ENCODE peak calls at places on chromosomes 16 and 17, in seven cellular contexts. One of them, this sample, is unnamed.

GRCh38 chr16:24980077-24980793 is 34.9 kb downstream of the ARHGAP17 start:
- DNase-seq in hepatocyte: no peak
- DNase-seq in GM23338: no peak
- DNase-seq in HCT116: no peak
- DNase-seq in PC-3: peak
- DNase-seq in OCI-LY7: peak
- DNase-seq in neural progenitor cell: no peak
- DNase-seq in this sample: peak

GRCh38 chr17:34195987-34196386 is 59.1 kb upstream of the CCL2 start:
- DNase-seq in neural progenitor cell: no peak
- DNase-seq in OCI-LY7: no peak
- DNase-seq in PC-3: no peak
- DNase-seq in HCT116: no peak
- DNase-seq in GM23338: no peak
- DNase-seq in hepatocyte: no peak
- DNase-seq in this sample: no peak

GRCh38 chr16:81190667-81191066 is 47.8 kb upstream of the BCO1 start:
- DNase-seq in PC-3: peak
- DNase-seq in OCI-LY7: no peak
- DNase-seq in neural progenitor cell: no peak
- DNase-seq in GM23338: no peak
- DNase-seq in HCT116: no peak
- DNase-seq in hepatocyte: no peak
- DNase-seq in this sample: peak

GRCh38 chr16:80250376-80250775 is 290.4 kb upstream of the DYNLRB2 start:
- DNase-seq in PC-3: no peak
- DNase-seq in neural progenitor cell: no peak
- DNase-seq in OCI-LY7: no peak
- DNase-seq in HCT116: no peak
- DNase-seq in hepatocyte: no peak
- DNase-seq in GM23338: no peak
- DNase-seq in this sample: peak

GRCh38 chr17:83192161-83192788 is 112.9 kb downstream of the METRNL start:
- DNase-seq in PC-3: no peak
- DNase-seq in neural progenitor cell: no peak
- DNase-seq in HCT116: no peak
- DNase-seq in OCI-LY7: no peak
- DNase-seq in GM23338: no peak
- DNase-seq in hepatocyte: no peak
- DNase-seq in this sample: peak

GRCh38 chr16:86457621-86458456 is 52.5 kb upstream of the FOXF1 start:
- DNase-seq in neural progenitor cell: no peak
- DNase-seq in GM23338: no peak
- DNase-seq in PC-3: no peak
- DNase-seq in hepatocyte: peak
- DNase-seq in OCI-LY7: no peak
- DNase-seq in HCT116: no peak
- DNase-seq in this sample: peak

GRCh38 chr16:47258874-47259461 is 115.2 kb upstream of the NETO2 start:
- DNase-seq in PC-3: peak
- DNase-seq in GM23338: peak
- DNase-seq in neural progenitor cell: peak
- DNase-seq in OCI-LY7: peak
- DNase-seq in hepatocyte: no peak
- DNase-seq in HCT116: peak
- DNase-seq in this sample: peak

GRCh38 chr17:78473951-78474630 is 95.6 kb downstream of the PGS1 start:
- DNase-seq in HCT116: no peak
- DNase-seq in neural progenitor cell: no peak
- DNase-seq in OCI-LY7: no peak
- DNase-seq in GM23338: no peak
- DNase-seq in hepatocyte: no peak
- DNase-seq in PC-3: no peak
- DNase-seq in this sample: peak

GRCh38 chr17:40980594-40980993 is 3.5 kb downstream of the KRT40 start:
- DNase-seq in hepatocyte: peak
- DNase-seq in GM23338: no peak
- DNase-seq in PC-3: no peak
- DNase-seq in neural progenitor cell: no peak
- DNase-seq in OCI-LY7: no peak
- DNase-seq in HCT116: no peak
- DNase-seq in this sample: no peak

GRCh38 chr17:76585649-76586593 is at the start of gene ST6GALNAC2:
- DNase-seq in neural progenitor cell: peak
- DNase-seq in hepatocyte: peak
- DNase-seq in HCT116: peak
- DNase-seq in GM23338: peak
- DNase-seq in OCI-LY7: no peak
- DNase-seq in PC-3: peak
- DNase-seq in this sample: peak

GRCh38 chr16:20318437-20318836 is 8.9 kb downstream of the GP2 start:
- DNase-seq in PC-3: no peak
- DNase-seq in HCT116: no peak
- DNase-seq in hepatocyte: no peak
- DNase-seq in GM23338: no peak
- DNase-seq in neural progenitor cell: no peak
- DNase-seq in OCI-LY7: no peak
- DNase-seq in this sample: no peak

GRCh38 chr17:13429201-13429600 is 172.5 kb downstream of the HS3ST3A1 start:
- DNase-seq in neural progenitor cell: no peak
- DNase-seq in hepatocyte: peak
- DNase-seq in OCI-LY7: no peak
- DNase-seq in PC-3: peak
- DNase-seq in GM23338: no peak
- DNase-seq in HCT116: no peak
- DNase-seq in this sample: peak

GRCh38 chr16:85757341-85757822 is 6.5 kb upstream of the C16orf74 start:
- DNase-seq in hepatocyte: no peak
- DNase-seq in OCI-LY7: peak
- DNase-seq in GM23338: no peak
- DNase-seq in neural progenitor cell: no peak
- DNase-seq in PC-3: peak
- DNase-seq in HCT116: no peak
- DNase-seq in this sample: peak

GRCh38 chr17:42514279-42514678 is 21.8 kb upstream of the NAGLU start:
- DNase-seq in GM23338: no peak
- DNase-seq in hepatocyte: no peak
- DNase-seq in OCI-LY7: no peak
- DNase-seq in HCT116: no peak
- DNase-seq in PC-3: no peak
- DNase-seq in neural progenitor cell: no peak
- DNase-seq in this sample: no peak

GRCh38 chr16:14249291-14250032 is 178.3 kb downstream of the MRTFB start:
- DNase-seq in hepatocyte: peak
- DNase-seq in neural progenitor cell: peak
- DNase-seq in GM23338: peak
- DNase-seq in PC-3: peak
- DNase-seq in HCT116: peak
- DNase-seq in OCI-LY7: peak
- DNase-seq in this sample: peak

GRCh38 chr17:50356892-50357510 is 11.1 kb downstream of the XYLT2 start:
- DNase-seq in GM23338: no peak
- DNase-seq in HCT116: no peak
- DNase-seq in PC-3: no peak
- DNase-seq in neural progenitor cell: no peak
- DNase-seq in OCI-LY7: no peak
- DNase-seq in hepatocyte: no peak
- DNase-seq in this sample: no peak

GRCh38 chr16:67104845-67105244 is 4.9 kb upstream of the PHAF1 start:
- DNase-seq in OCI-LY7: no peak
- DNase-seq in neural progenitor cell: no peak
- DNase-seq in GM23338: no peak
- DNase-seq in hepatocyte: no peak
- DNase-seq in PC-3: no peak
- DNase-seq in HCT116: no peak
- DNase-seq in this sample: no peak

GRCh38 chr17:31595666-31596381 is 204.3 kb downstream of the RAB11FIP4 start:
- DNase-seq in HCT116: no peak
- DNase-seq in hepatocyte: peak
- DNase-seq in OCI-LY7: no peak
- DNase-seq in GM23338: no peak
- DNase-seq in PC-3: peak
- DNase-seq in neural progenitor cell: no peak
- DNase-seq in this sample: peak

GRCh38 chr16:5065368-5065767 is 388 bp downstream of the C16orf89 start:
- DNase-seq in hepatocyte: no peak
- DNase-seq in HCT116: no peak
- DNase-seq in GM23338: no peak
- DNase-seq in PC-3: no peak
- DNase-seq in neural progenitor cell: no peak
- DNase-seq in OCI-LY7: no peak
- DNase-seq in this sample: no peak

GRCh38 chr16:75011634-75012307 is 12.9 kb downstream of the ZNRF1 start:
- DNase-seq in OCI-LY7: no peak
- DNase-seq in hepatocyte: peak
- DNase-seq in HCT116: peak
- DNase-seq in neural progenitor cell: no peak
- DNase-seq in GM23338: no peak
- DNase-seq in PC-3: peak
- DNase-seq in this sample: peak

GRCh38 chr17:40554646-40555295 is 10.5 kb downstream of the CCR7 start:
- DNase-seq in PC-3: no peak
- DNase-seq in GM23338: no peak
- DNase-seq in neural progenitor cell: no peak
- DNase-seq in hepatocyte: no peak
- DNase-seq in OCI-LY7: no peak
- DNase-seq in HCT116: no peak
- DNase-seq in this sample: no peak

GRCh38 chr17:17468217-17469010 is 8.4 kb upstream of the MED9 start:
- DNase-seq in HCT116: no peak
- DNase-seq in hepatocyte: no peak
- DNase-seq in OCI-LY7: no peak
- DNase-seq in neural progenitor cell: no peak
- DNase-seq in PC-3: no peak
- DNase-seq in GM23338: no peak
- DNase-seq in this sample: no peak

GRCh38 chr16:17205279-17206139 is 265.3 kb downstream of the XYLT1 start:
- DNase-seq in PC-3: no peak
- DNase-seq in GM23338: peak
- DNase-seq in HCT116: no peak
- DNase-seq in OCI-LY7: no peak
- DNase-seq in hepatocyte: peak
- DNase-seq in neural progenitor cell: peak
- DNase-seq in this sample: peak

GRCh38 chr16:50329446-50330189 is 39.2 kb downstream of the BRD7 start:
- DNase-seq in neural progenitor cell: no peak
- DNase-seq in PC-3: no peak
- DNase-seq in HCT116: no peak
- DNase-seq in GM23338: no peak
- DNase-seq in OCI-LY7: no peak
- DNase-seq in hepatocyte: no peak
- DNase-seq in this sample: no peak

GRCh38 chr17:57834146-57834741 is 15.6 kb downstream of the MRPS23 start:
- DNase-seq in OCI-LY7: no peak
- DNase-seq in GM23338: peak
- DNase-seq in PC-3: peak
- DNase-seq in hepatocyte: no peak
- DNase-seq in HCT116: no peak
- DNase-seq in neural progenitor cell: peak
- DNase-seq in this sample: peak

GRCh38 chr16:69485816-69486215 is 61.4 kb downstream of the CYB5B start:
- DNase-seq in OCI-LY7: no peak
- DNase-seq in PC-3: no peak
- DNase-seq in HCT116: no peak
- DNase-seq in neural progenitor cell: no peak
- DNase-seq in hepatocyte: no peak
- DNase-seq in GM23338: no peak
- DNase-seq in this sample: no peak

GRCh38 chr17:60941028-60941427 is 263.4 kb downstream of the BCAS3 start:
- DNase-seq in neural progenitor cell: no peak
- DNase-seq in OCI-LY7: no peak
- DNase-seq in PC-3: no peak
- DNase-seq in hepatocyte: peak
- DNase-seq in HCT116: no peak
- DNase-seq in GM23338: peak
- DNase-seq in this sample: peak

GRCh38 chr16:77788196-77789084 is at the start of gene VAT1L:
- DNase-seq in hepatocyte: peak
- DNase-seq in HCT116: no peak
- DNase-seq in PC-3: no peak
- DNase-seq in OCI-LY7: no peak
- DNase-seq in neural progenitor cell: peak
- DNase-seq in GM23338: peak
- DNase-seq in this sample: peak

GRCh38 chr16:80100846-80101451 is 439.8 kb upstream of the DYNLRB2 start:
- DNase-seq in neural progenitor cell: no peak
- DNase-seq in GM23338: no peak
- DNase-seq in OCI-LY7: no peak
- DNase-seq in PC-3: no peak
- DNase-seq in hepatocyte: no peak
- DNase-seq in HCT116: no peak
- DNase-seq in this sample: no peak

GRCh38 chr17:51362818-51363598 is 102.7 kb downstream of the UTP18 start:
- DNase-seq in hepatocyte: no peak
- DNase-seq in GM23338: peak
- DNase-seq in neural progenitor cell: no peak
- DNase-seq in HCT116: peak
- DNase-seq in OCI-LY7: no peak
- DNase-seq in PC-3: peak
- DNase-seq in this sample: no peak
- TF ChIP-seq EZH2phosphoT487 in hepatocyte: no peak
- TF ChIP-seq EZH2phosphoT487 in GM23338: no peak
- TF ChIP-seq EZH2phosphoT487 in neural progenitor cell: no peak
- TF ChIP-seq EZH2phosphoT487 in HCT116: no peak
- TF ChIP-seq EZH2phosphoT487 in OCI-LY7: no peak
- TF ChIP-seq EZH2phosphoT487 in PC-3: no peak
- TF ChIP-seq EZH2phosphoT487 in this sample: no peak

GRCh38 chr17:21573961-21574610 is 118.2 kb upstream of the KCNJ18 start:
- DNase-seq in neural progenitor cell: no peak
- DNase-seq in hepatocyte: no peak
- DNase-seq in OCI-LY7: no peak
- DNase-seq in PC-3: no peak
- DNase-seq in HCT116: no peak
- DNase-seq in GM23338: no peak
- DNase-seq in this sample: peak
- H2AFZ ChIP-seq in neural progenitor cell: no peak
- H2AFZ ChIP-seq in hepatocyte: no peak
- H2AFZ ChIP-seq in OCI-LY7: no peak
- H2AFZ ChIP-seq in PC-3: no peak
- H2AFZ ChIP-seq in HCT116: no peak
- H2AFZ ChIP-seq in GM23338: no peak
- H2AFZ ChIP-seq in this sample: peak

GRCh38 chr17:69060835-69061234 is at the start of gene ABCA9:
- DNase-seq in GM23338: no peak
- DNase-seq in PC-3: no peak
- DNase-seq in neural progenitor cell: no peak
- DNase-seq in hepatocyte: no peak
- DNase-seq in HCT116: no peak
- DNase-seq in OCI-LY7: no peak
- DNase-seq in this sample: peak
- H3K4me2 ChIP-seq in GM23338: no peak
- H3K4me2 ChIP-seq in PC-3: no peak
- H3K4me2 ChIP-seq in neural progenitor cell: no peak
- H3K4me2 ChIP-seq in hepatocyte: no peak
- H3K4me2 ChIP-seq in HCT116: no peak
- H3K4me2 ChIP-seq in OCI-LY7: peak
- H3K4me2 ChIP-seq in this sample: peak

GRCh38 chr17:726331-726919 is 6.0 kb upstream of the TLCD3A start:
- DNase-seq in GM23338: peak
- DNase-seq in PC-3: no peak
- DNase-seq in hepatocyte: peak
- DNase-seq in neural progenitor cell: peak
- DNase-seq in HCT116: no peak
- DNase-seq in OCI-LY7: no peak
- DNase-seq in this sample: no peak
- TF ChIP-seq EZH2phosphoT487 in GM23338: no peak
- TF ChIP-seq EZH2phosphoT487 in PC-3: no peak
- TF ChIP-seq EZH2phosphoT487 in hepatocyte: no peak
- TF ChIP-seq EZH2phosphoT487 in neural progenitor cell: no peak
- TF ChIP-seq EZH2phosphoT487 in HCT116: no peak
- TF ChIP-seq EZH2phosphoT487 in OCI-LY7: no peak
- TF ChIP-seq EZH2phosphoT487 in this sample: no peak